ENCODE peak calls at places on chromosomes 13 and 19, in seven cellular contexts. T is breast epithelium, I is suprapubic skin, D is left lung, K is IMR-90, E is tibial nerve, J is mucosa of descending colon. U is an unnamed sample. For H3K4me1 and H3K36me3, the result is how much of the 10 kb centered on the place peaks cover.

GRCh38 chr19:31349160-31349881 is at the start of gene TSHZ3:
- DNase-seq in D (peak), T (no peak), E (peak), J (peak), I (no peak), K (peak), U (peak)

GRCh38 chr13:32150794-32151193 is 119.2 kb downstream of the FRY start:
- DNase-seq in E (peak), T (peak), I (no peak), D (peak), K (peak), J (peak), U (peak)

GRCh38 chr19:29841559-29842367 is 30.0 kb downstream of the CCNE1 start:
- DNase-seq in D (no peak), I (no peak), E (no peak), T (no peak), J (no peak), K (peak), U (peak)

GRCh38 chr13:62643799-62644484 is 1228.3 kb upstream of the PCDH20 start:
- DNase-seq in J (no peak), E (no peak), D (no peak), K (no peak), T (no peak), I (no peak), U (no peak)

GRCh38 chr13:87887459-87888123 is 216.4 kb downstream of the SLITRK5 start:
- DNase-seq in T (no peak), D (no peak), K (no peak), J (no peak), E (no peak), I (no peak), U (no peak)

GRCh38 chr13:108785844-108786243 is 156.4 kb downstream of the MYO16 start:
- DNase-seq in D (no peak), J (no peak), T (no peak), E (no peak), K (no peak), I (no peak), U (no peak)

GRCh38 chr13:91719033-91719432 is 320.6 kb downstream of the GPC5 start:
- DNase-seq in T (no peak), K (peak), E (no peak), D (no peak), I (no peak), J (no peak), U (no peak)

GRCh38 chr19:41546386-41546789 is 29.6 kb upstream of the CEACAM21 start:
- DNase-seq in K (no peak), E (no peak), I (no peak), T (no peak), J (no peak), D (no peak), U (no peak)

GRCh38 chr13:51287758-51288157 is 51.7 kb upstream of the SERPINE3 start:
- DNase-seq in I (no peak), T (no peak), E (no peak), D (no peak), K (no peak), J (no peak), U (no peak)

GRCh38 chr13:109131698-109132257 is 502.4 kb downstream of the MYO16 start:
- DNase-seq in D (no peak), T (no peak), I (no peak), J (no peak), K (peak), E (no peak), U (peak)

GRCh38 chr19:48906324-48906723 is 6.2 kb downstream of the NUCB1 start:
- DNase-seq in D (no peak), E (no peak), I (no peak), K (no peak), J (no peak), T (no peak), U (no peak)

GRCh38 chr19:44635581-44636438 is 7.9 kb upstream of the PVR start:
- DNase-seq in E (no peak), I (no peak), D (no peak), K (peak), T (no peak), J (no peak), U (no peak)

GRCh38 chr13:104021806-104022397 is 955.7 kb upstream of the SLC10A2 start:
- DNase-seq in T (no peak), I (no peak), D (no peak), E (no peak), K (no peak), J (no peak), U (no peak)

GRCh38 chr13:45446181-45446580 is 18.6 kb upstream of the COG3 start:
- DNase-seq in J (no peak), T (no peak), E (no peak), K (peak), D (no peak), I (no peak), U (no peak)

GRCh38 chr19:1651548-1652394 is 644 bp downstream of the TCF3 start:
- DNase-seq in I (no peak), T (peak), E (peak), J (peak), K (peak), D (no peak), U (peak)

GRCh38 chr19:44726465-44726864 is 22.0 kb upstream of the BCL3 start:
- DNase-seq in D (no peak), J (no peak), T (no peak), I (no peak), K (no peak), E (no peak), U (no peak)

GRCh38 chr13:97141564-97142005 is 80.5 kb upstream of the MBNL2 start:
- DNase-seq in T (peak), J (peak), K (peak), D (peak), E (peak), I (no peak), U (peak)

GRCh38 chr19:29260477-29261317 is 47.7 kb upstream of the UQCRFS1 start:
- DNase-seq in T (no peak), D (no peak), J (no peak), I (no peak), E (no peak), K (peak), U (peak)

GRCh38 chr13:50236898-50237318 is 221.7 kb downstream of the KCNRG start:
- DNase-seq in T (no peak), K (peak), E (no peak), D (no peak), I (no peak), J (no peak), U (peak)

GRCh38 chr13:28493740-28494536 is 990 bp downstream of the FLT1 start:
- DNase-seq in T (no peak), E (no peak), J (no peak), K (no peak), I (no peak), D (no peak), U (peak)

GRCh38 chr13:77580748-77581147 is 45.2 kb downstream of the SCEL start:
- DNase-seq in D (no peak), I (no peak), K (no peak), T (no peak), E (no peak), J (no peak), U (no peak)

GRCh38 chr13:41610426-41610825 is 153.1 kb downstream of the RGCC start:
- DNase-seq in E (no peak), I (no peak), D (peak), J (no peak), T (no peak), K (peak), U (peak)

GRCh38 chr13:25806304-25806974 is 245.4 kb downstream of the SHISA2 start:
- DNase-seq in I (no peak), D (no peak), E (no peak), J (no peak), K (no peak), T (no peak), U (no peak)

GRCh38 chr13:98478134-98479129 is 98.5 kb downstream of the STK24 start:
- DNase-seq in T (no peak), D (no peak), J (no peak), E (no peak), I (no peak), K (peak), U (peak)

GRCh38 chr19:4524808-4525562 is 6.7 kb upstream of the PLIN4 start:
- DNase-seq in J (no peak), K (no peak), E (peak), T (no peak), D (no peak), I (no peak), U (peak)

GRCh38 chr13:112171570-112171965 is 104.6 kb downstream of the SOX1 start:
- DNase-seq in D (no peak), I (peak), T (no peak), E (no peak), K (no peak), J (no peak), U (no peak)

GRCh38 chr19:20964798-20965197 is 41.7 kb downstream of the ZNF85 start:
- DNase-seq in K (no peak), D (no peak), I (no peak), E (no peak), J (no peak), T (no peak), U (no peak)

GRCh38 chr13:91269237-91269636 is 78.2 kb upstream of the MIR17HG start:
- DNase-seq in J (no peak), E (no peak), T (no peak), I (no peak), D (no peak), K (no peak), U (no peak)

GRCh38 chr19:1865172-1866010 is 2.0 kb upstream of the KLF16 start:
- DNase-seq in D (no peak), J (peak), E (no peak), T (no peak), K (no peak), I (no peak), U (no peak)

GRCh38 chr19:3868770-3869456 is at the start of gene ZFR2:
- DNase-seq in J (no peak), D (no peak), K (no peak), I (no peak), E (no peak), T (no peak), U (no peak)

GRCh38 chr13:46622918-46623256 is 69.9 kb downstream of the LRCH1 start:
- DNase-seq in K (peak), E (peak), D (no peak), I (no peak), T (peak), J (no peak), U (no peak)

GRCh38 chr13:24307211-24308067 is 1.9 kb upstream of the C1QTNF9 start:
- DNase-seq in D (peak), K (no peak), I (no peak), T (no peak), J (peak), E (no peak), U (peak)

GRCh38 chr19:15466851-15467733 is 2.7 kb upstream of the RASAL3 start:
- DNase-seq in D (no peak), I (no peak), K (peak), J (no peak), E (no peak), T (no peak), U (peak)

GRCh38 chr19:36207605-36208252 is 6.7 kb downstream of the ZNF565 start:
- DNase-seq in D (no peak), T (no peak), I (no peak), E (no peak), K (no peak), J (no peak), U (no peak)

GRCh38 chr19:39915848-39916215 is 18.6 kb downstream of the FCGBP start:
- DNase-seq in K (no peak), J (no peak), T (no peak), E (no peak), I (peak), D (no peak), U (no peak)

GRCh38 chr19:10884273-10884672 is 12.9 kb downstream of the CARM1 start:
- DNase-seq in T (no peak), J (no peak), D (no peak), E (no peak), K (peak), I (no peak), U (peak)

GRCh38 chr13:112711528-112712265 is 21.9 kb downstream of the ATP11A start:
- DNase-seq in E (peak), J (no peak), D (peak), I (peak), T (peak), K (peak), U (peak)

GRCh38 chr19:12783226-12783848 is 7.9 kb upstream of the JUNB start:
- DNase-seq in E (no peak), D (no peak), T (no peak), I (no peak), J (no peak), K (no peak), U (no peak)
- H3K4me1 ChIP-seq in E (under half), D (half or more), T (under half), I (half or more), J (half or more), K (half or more), U (under half)

GRCh38 chr19:17726136-17726741 is 7.0 kb downstream of the MAP1S start:
- DNase-seq in E (no peak), I (no peak), K (no peak), D (no peak), T (no peak), J (no peak), U (no peak)
- H3K36me3 ChIP-seq in E (under half), I (half or more), K (half or more), D (under half), T (under half), J (under half), U (under half)

GRCh38 chr19:51808333-51808986 is 13.5 kb downstream of the FPR3 start:
- DNase-seq in K (no peak), I (no peak), J (no peak), T (no peak), D (no peak), E (no peak), U (peak)

GRCh38 chr19:51809787-51810186 is 14.8 kb downstream of the FPR3 start:
- DNase-seq in I (no peak), K (no peak), D (no peak), J (no peak), E (peak), T (no peak), U (no peak)

GRCh38 chr19:51810228-51810627 is 15.3 kb downstream of the FPR3 start:
- DNase-seq in E (no peak), K (no peak), T (no peak), D (no peak), I (no peak), J (no peak), U (no peak)

GRCh38 chr19:51807111-51807701 is 12.2 kb downstream of the FPR3 start:
- DNase-seq in E (no peak), J (peak), K (no peak), T (no peak), I (no peak), D (no peak), U (peak)

DNA sequence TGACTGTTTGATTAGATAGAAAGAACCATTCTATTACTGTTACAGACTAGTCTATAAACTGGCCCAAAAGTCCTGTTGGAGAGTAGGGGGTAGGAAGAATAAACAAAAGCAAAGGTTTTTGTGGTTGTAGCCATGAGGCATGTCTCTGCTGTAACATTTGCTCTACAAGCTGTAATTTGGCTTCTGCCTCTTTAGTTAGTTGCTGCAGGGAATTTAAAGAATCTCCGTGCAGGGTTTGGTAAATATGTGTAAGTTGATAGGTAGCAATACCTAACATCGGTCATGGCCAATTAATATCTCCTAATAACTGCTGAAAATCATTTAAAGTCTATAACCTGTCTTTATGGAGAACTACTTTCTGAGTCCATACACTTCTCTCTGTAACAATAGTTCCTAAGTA is 13.0 kb downstream of the FPR3 start:
- DNase-seq in T (no peak), E (no peak), D (no peak), K (no peak), I (no peak), J (no peak), U (no peak)
- H3K4me1 ChIP-seq in T (under half), E (under half), D (under half), K (under half), I (under half), J (under half), U (under half)

GRCh38 chr19:19488875-19489690 is 26.3 kb downstream of the TSSK6 start:
- DNase-seq in E (peak), I (peak), D (peak), T (peak), J (peak), K (peak), U (peak)

GRCh38 chr19:19491321-19492025 is 23.9 kb downstream of the TSSK6 start:
- DNase-seq in D (no peak), T (no peak), I (no peak), E (no peak), K (no peak), J (peak), U (no peak)

GRCh38 chr19:19488041-19488874 is 27.1 kb downstream of the TSSK6 start:
- DNase-seq in E (no peak), J (peak), T (no peak), D (no peak), K (no peak), I (no peak), U (peak)

GRCh38 chr19:19490247-19490968 is 24.9 kb downstream of the TSSK6 start:
- DNase-seq in T (peak), K (peak), D (peak), E (peak), J (peak), I (no peak), U (peak)

DNA sequence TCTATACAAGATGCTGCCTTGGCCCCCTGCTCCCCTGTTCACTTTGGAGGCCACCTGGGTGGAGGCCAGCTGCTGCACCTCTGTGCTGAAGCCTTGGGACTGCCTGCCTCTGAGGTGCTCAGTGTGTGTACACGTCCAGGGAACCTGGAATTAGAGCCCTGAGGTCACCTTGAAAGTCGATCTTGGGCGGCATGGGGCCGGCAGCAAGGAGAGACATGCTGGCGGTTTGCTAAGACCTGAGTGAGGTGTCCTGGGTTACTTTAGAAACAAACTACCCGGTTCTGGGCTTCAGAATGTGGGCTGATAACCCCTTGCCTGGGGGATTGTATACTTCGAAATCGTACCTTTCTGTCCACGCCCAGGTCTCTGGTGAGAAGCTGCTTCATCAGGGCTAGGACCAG is 25.5 kb downstream of the TSSK6 start:
- DNase-seq in D (no peak), I (no peak), J (peak), K (no peak), E (no peak), T (no peak), U (peak)
- H3K36me3 ChIP-seq in D (under half), I (under half), J (under half), K (under half), E (under half), T (under half), U (under half)

DNA sequence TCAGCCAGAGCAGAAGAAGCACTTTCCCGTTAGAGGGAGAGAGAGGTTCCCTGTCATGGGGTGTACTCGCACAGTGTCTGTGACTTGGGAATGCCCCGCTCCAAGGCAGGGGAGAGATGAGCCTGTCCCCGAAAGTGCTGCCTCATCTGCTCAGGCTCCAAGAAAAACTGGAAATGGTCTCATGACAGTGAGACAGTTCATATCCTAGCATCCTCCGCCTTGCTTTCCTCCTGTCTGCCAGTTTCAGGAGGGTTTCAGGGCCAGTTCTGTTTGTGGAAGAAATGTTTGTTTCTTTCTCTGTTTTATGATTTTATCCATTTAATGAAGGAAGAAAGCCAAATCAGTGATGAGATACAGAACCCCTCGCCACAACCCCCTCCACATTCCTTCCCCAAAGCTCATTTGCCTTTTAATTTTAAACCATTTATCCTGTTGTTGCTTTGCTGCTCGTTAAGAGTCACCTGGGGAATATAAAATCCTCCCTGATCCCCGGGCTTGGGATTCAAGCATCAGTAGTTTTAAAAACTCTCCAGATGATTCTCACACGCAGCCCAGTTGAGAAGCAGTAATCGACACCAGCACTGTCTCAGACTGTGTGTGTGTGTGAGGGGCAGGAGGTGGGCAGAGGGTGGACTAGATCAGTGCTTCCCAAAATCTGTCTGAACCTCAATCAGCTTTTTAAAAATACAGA is 144.6 kb upstream of the UBL3 start:
- DNase-seq in K (no peak), T (no peak), I (no peak), E (peak), D (no peak), J (no peak), U (no peak)
- H3K4me1 ChIP-seq in K (under half), T (under half), I (under half), E (under half), D (under half), J (under half), U (under half)

GRCh38 chr19:55240713-55241020 is 12.1 kb upstream of the TMEM86B start:
- DNase-seq in T (no peak), I (no peak), D (no peak), K (no peak), J (no peak), E (no peak), U (no peak)
- H3K36me3 ChIP-seq in T (under half), I (half or more), D (under half), K (half or more), J (under half), E (under half), U (half or more)

DNA sequence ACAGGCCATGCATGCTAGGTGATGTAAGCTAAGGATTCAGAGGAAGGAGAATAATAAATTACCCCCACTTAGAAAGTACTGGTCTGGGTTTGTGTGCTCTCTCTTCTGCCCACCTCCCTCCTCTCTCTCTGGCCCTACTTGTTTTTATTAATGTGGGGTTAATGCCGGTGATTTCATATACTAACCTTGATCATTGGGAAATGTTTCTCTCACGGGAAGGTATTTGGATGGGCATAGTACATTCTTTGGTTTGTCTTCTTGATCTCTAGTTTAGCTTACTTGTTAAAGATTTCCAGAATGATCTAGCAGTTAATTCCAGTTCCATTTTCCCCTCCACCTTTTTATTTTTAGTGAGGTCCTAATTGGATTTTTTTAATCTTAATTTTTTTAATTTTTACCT is 24.6 kb downstream of the ARHGAP35 start:
- DNase-seq in E (no peak), D (no peak), I (no peak), T (no peak), K (no peak), J (no peak), U (no peak)
- H3K4me1 ChIP-seq in E (under half), D (under half), I (under half), T (under half), K (under half), J (under half), U (under half)